ENCODE peak calls at places on chromosome 2, in six cellular contexts. One of them, this sample, is unnamed.

GRCh38 chr2:192313773-192314172 is 119.0 kb upstream of the TMEFF2 start:
- DNase-seq in IMR-90: no peak
- DNase-seq in heart left ventricle: no peak
- DNase-seq in GM12891: no peak
- DNase-seq in body of pancreas: no peak
- DNase-seq in adrenal gland: no peak
- DNase-seq in this sample: no peak

GRCh38 chr2:157565550-157565949 is 63.1 kb downstream of the ACVR1C start:
- DNase-seq in IMR-90: no peak
- DNase-seq in heart left ventricle: no peak
- DNase-seq in GM12891: no peak
- DNase-seq in body of pancreas: no peak
- DNase-seq in adrenal gland: no peak
- DNase-seq in this sample: no peak

GRCh38 chr2:71665168-71666093 is 212.1 kb downstream of the DYSF start:
- DNase-seq in IMR-90: no peak
- DNase-seq in heart left ventricle: peak
- DNase-seq in GM12891: no peak
- DNase-seq in body of pancreas: no peak
- DNase-seq in adrenal gland: no peak
- DNase-seq in this sample: no peak

GRCh38 chr2:84487298-84487996 is 28.4 kb upstream of the SUCLG1 start:
- DNase-seq in IMR-90: peak
- DNase-seq in heart left ventricle: no peak
- DNase-seq in GM12891: no peak
- DNase-seq in body of pancreas: no peak
- DNase-seq in adrenal gland: no peak
- DNase-seq in this sample: no peak

GRCh38 chr2:118936936-118937335 is 5.1 kb upstream of the MARCO start:
- DNase-seq in IMR-90: no peak
- DNase-seq in heart left ventricle: no peak
- DNase-seq in GM12891: no peak
- DNase-seq in body of pancreas: no peak
- DNase-seq in adrenal gland: no peak
- DNase-seq in this sample: no peak

GRCh38 chr2:221502270-221502973 is 69.7 kb downstream of the EPHA4 start:
- DNase-seq in IMR-90: peak
- DNase-seq in heart left ventricle: no peak
- DNase-seq in GM12891: no peak
- DNase-seq in body of pancreas: no peak
- DNase-seq in adrenal gland: no peak
- DNase-seq in this sample: no peak

GRCh38 chr2:148974126-148974525 is 64.4 kb upstream of the LYPD6B start:
- DNase-seq in IMR-90: no peak
- DNase-seq in heart left ventricle: no peak
- DNase-seq in GM12891: no peak
- DNase-seq in body of pancreas: no peak
- DNase-seq in adrenal gland: no peak
- DNase-seq in this sample: no peak

GRCh38 chr2:181022652-181023051 is 42.2 kb downstream of the UBE2E3 start:
- DNase-seq in IMR-90: no peak
- DNase-seq in heart left ventricle: no peak
- DNase-seq in GM12891: no peak
- DNase-seq in body of pancreas: no peak
- DNase-seq in adrenal gland: no peak
- DNase-seq in this sample: no peak

GRCh38 chr2:227906991-227907390 is 35.6 kb downstream of the DAW1 start:
- DNase-seq in IMR-90: no peak
- DNase-seq in heart left ventricle: no peak
- DNase-seq in GM12891: no peak
- DNase-seq in body of pancreas: no peak
- DNase-seq in adrenal gland: no peak
- DNase-seq in this sample: no peak

GRCh38 chr2:166338831-166339339 is 36.9 kb downstream of the SCN9A start:
- DNase-seq in IMR-90: no peak
- DNase-seq in heart left ventricle: no peak
- DNase-seq in GM12891: no peak
- DNase-seq in body of pancreas: no peak
- DNase-seq in adrenal gland: no peak
- DNase-seq in this sample: no peak

GRCh38 chr2:206392118-206392517 is 51.2 kb upstream of the ADAM23 start:
- DNase-seq in IMR-90: peak
- DNase-seq in heart left ventricle: no peak
- DNase-seq in GM12891: peak
- DNase-seq in body of pancreas: no peak
- DNase-seq in adrenal gland: peak
- DNase-seq in this sample: peak

GRCh38 chr2:88452151-88452851 is at the start of gene FOXI3:
- DNase-seq in IMR-90: no peak
- DNase-seq in heart left ventricle: no peak
- DNase-seq in GM12891: peak
- DNase-seq in body of pancreas: no peak
- DNase-seq in adrenal gland: no peak
- DNase-seq in this sample: no peak
- TF ChIP-seq POLR2A in IMR-90: no peak
- TF ChIP-seq POLR2A in heart left ventricle: no peak
- TF ChIP-seq POLR2A in GM12891: no peak
- TF ChIP-seq POLR2A in body of pancreas: no peak
- TF ChIP-seq POLR2A in adrenal gland: no peak
- TF ChIP-seq POLR2A in this sample: no peak

GRCh38 chr2:201116959-201117734 is 1.2 kb downstream of the CFLAR start:
- DNase-seq in IMR-90: peak
- DNase-seq in heart left ventricle: no peak
- DNase-seq in GM12891: no peak
- DNase-seq in body of pancreas: peak
- DNase-seq in adrenal gland: peak
- DNase-seq in this sample: no peak
- TF ChIP-seq POLR2A in IMR-90: no peak
- TF ChIP-seq POLR2A in heart left ventricle: peak
- TF ChIP-seq POLR2A in GM12891: peak
- TF ChIP-seq POLR2A in body of pancreas: peak
- TF ChIP-seq POLR2A in adrenal gland: peak
- TF ChIP-seq POLR2A in this sample: no peak

GRCh38 chr2:37389984-37390765 is 45.7 kb downstream of the QPCT start:
- DNase-seq in IMR-90: peak
- DNase-seq in heart left ventricle: no peak
- DNase-seq in GM12891: peak
- DNase-seq in body of pancreas: peak
- DNase-seq in adrenal gland: no peak
- DNase-seq in this sample: peak
- TF ChIP-seq POLR2A in IMR-90: peak
- TF ChIP-seq POLR2A in heart left ventricle: no peak
- TF ChIP-seq POLR2A in GM12891: peak
- TF ChIP-seq POLR2A in body of pancreas: no peak
- TF ChIP-seq POLR2A in adrenal gland: no peak
- TF ChIP-seq POLR2A in this sample: no peak

GRCh38 chr2:169694113-169694893 is at the start of the genes CFAP210 and PHOSPHO2:
- DNase-seq in IMR-90: peak
- DNase-seq in heart left ventricle: peak
- DNase-seq in GM12891: peak
- DNase-seq in body of pancreas: peak
- DNase-seq in adrenal gland: peak
- DNase-seq in this sample: peak
- TF ChIP-seq POLR2A in IMR-90: peak
- TF ChIP-seq POLR2A in heart left ventricle: peak
- TF ChIP-seq POLR2A in GM12891: peak
- TF ChIP-seq POLR2A in body of pancreas: peak
- TF ChIP-seq POLR2A in adrenal gland: peak
- TF ChIP-seq POLR2A in this sample: peak

GRCh38 chr2:101151141-101151858 is at the start of gene TBC1D8:
- DNase-seq in IMR-90: peak
- DNase-seq in heart left ventricle: peak
- DNase-seq in GM12891: peak
- DNase-seq in body of pancreas: peak
- DNase-seq in adrenal gland: peak
- DNase-seq in this sample: peak
- TF ChIP-seq POLR2A in IMR-90: no peak
- TF ChIP-seq POLR2A in heart left ventricle: peak
- TF ChIP-seq POLR2A in GM12891: no peak
- TF ChIP-seq POLR2A in body of pancreas: peak
- TF ChIP-seq POLR2A in adrenal gland: peak
- TF ChIP-seq POLR2A in this sample: peak

This sample was measured in H54.